ENCODE peak calls at places on chromosomes 2 and 18, in five cellular contexts. U, X, M, S and N are unnamed samples.

GRCh38 chr2:70941701-70942100 is 6.0 kb downstream of the ATP6V1B1 start:
- DNase-seq in U (no peak), X (no peak), M (no peak), S (no peak), N (no peak)

GRCh38 chr2:11377915-11378649 is 33.6 kb upstream of the ROCK2 start:
- DNase-seq in U (peak; percentile 36), X (no peak), M (no peak), S (peak; percentile 77), N (no peak)

GRCh38 chr2:190379249-190379964 is 28.7 kb upstream of the MFSD6 start:
- DNase-seq in U (no peak), S (peak; percentile 34), M (peak; percentile 28), X (no peak), N (no peak)

GRCh38 chr2:238100049-238100820 is at the start of gene ESPNL:
- DNase-seq in M (peak; percentile 23), U (peak; percentile 13), S (no peak), X (peak; percentile 54), N (no peak)

GRCh38 chr18:64365106-64365505 is 216.2 kb upstream of the LINC00305 start:
- DNase-seq in X (no peak), M (no peak), S (no peak), U (no peak), N (no peak)

GRCh38 chr2:182372661-182373060 is 54.2 kb downstream of the PDE1A start:
- DNase-seq in S (peak; percentile 84), X (no peak), U (no peak), M (no peak), N (peak; percentile 86)

GRCh38 chr2:204749319-204749718 is 204.0 kb downstream of the PARD3B start:
- DNase-seq in X (no peak), U (no peak), M (no peak), S (peak; percentile 80), N (no peak)

GRCh38 chr2:1010373-1011017 is 59.8 kb downstream of the SNTG2 start:
- DNase-seq in X (no peak), U (no peak), M (no peak), S (no peak), N (peak; percentile 42)

GRCh38 chr2:85504434-85505261 is 34.3 kb upstream of the MAT2A start:
- DNase-seq in U (peak; percentile 55), M (peak; percentile 26), X (no peak), S (peak; percentile 91), N (peak; percentile 97)

GRCh38 chr2:201343559-201343958 is 13.6 kb downstream of the FLACC1 start:
- DNase-seq in X (no peak), U (no peak), M (no peak), S (no peak), N (no peak)

GRCh38 chr2:144583741-144584453 is 64.0 kb upstream of the ZEB2 start:
- DNase-seq in S (peak; percentile 86), U (no peak), X (no peak), M (no peak), N (peak; percentile 1)

GRCh38 chr2:186675380-186675779 is 18.5 kb upstream of the FAM171B start:
- DNase-seq in X (no peak), U (no peak), S (no peak), M (no peak), N (no peak)

GRCh38 chr2:46815121-46815802 is 100.3 kb downstream of the MCFD2 start:
- DNase-seq in S (no peak), X (no peak), M (no peak), U (no peak), N (no peak)

GRCh38 chr2:96251721-96252292 is 14.0 kb downstream of the TMEM127 start:
- DNase-seq in X (no peak), S (peak; percentile 93), U (peak; percentile 46), M (peak; percentile 61), N (peak; percentile 87)

GRCh38 chr2:178513876-178514275 is 33.6 kb downstream of the PLEKHA3 start:
- DNase-seq in M (no peak), X (no peak), S (peak; percentile 3), U (no peak), N (no peak)

GRCh38 chr18:78882585-78882984 is 97.0 kb upstream of the SALL3 start:
- DNase-seq in S (no peak), X (no peak), M (no peak), U (no peak), N (no peak)

GRCh38 chr2:100223502-100223901 is 81.1 kb upstream of the AFF3 start:
- DNase-seq in M (no peak), S (no peak), U (no peak), X (no peak), N (no peak)
- H3K27me3 ChIP-seq in M (no peaks in the 10 kb centered on the region), S (peaks cover 2% of the 10 kb centered on the region), U (no peaks in the 10 kb centered on the region), X (no peaks in the 10 kb centered on the region), N (peaks cover 2% of the 10 kb centered on the region)

GRCh38 chr2:240251848-240252190 is 111.4 kb upstream of the OTOS start:
- DNase-seq in X (no peak), M (peak; percentile 24), S (no peak), U (no peak), N (no peak)
- H3K27me3 ChIP-seq in X (no peaks in the 10 kb centered on the region), M (no peaks in the 10 kb centered on the region), S (peaks cover 4% of the 10 kb centered on the region), U (no peaks in the 10 kb centered on the region), N (no peaks in the 10 kb centered on the region)

GRCh38 chr2:124983595-124983994 is 958.5 kb downstream of the CNTNAP5 start:
- DNase-seq in S (peak; percentile 74), M (no peak), X (no peak), U (no peak), N (peak; percentile 66)
- H3K27me3 ChIP-seq in S (no peaks in the 10 kb centered on the region), M (no peaks in the 10 kb centered on the region), X (no peaks in the 10 kb centered on the region), U (no peaks in the 10 kb centered on the region), N (no peaks in the 10 kb centered on the region)

GRCh38 chr2:17878222-17879136 is at the start of gene KCNS3:
- DNase-seq in M (peak; percentile 60), U (peak; percentile 51), X (peak; percentile 73), S (no peak), N (no peak)

GRCh38 chr2:17879913-17880274 is 1.4 kb downstream of the KCNS3 start:
- DNase-seq in U (no peak), X (no peak), S (no peak), M (no peak), N (no peak)

GRCh38 chr2:17876590-17876989 is 1.9 kb upstream of the KCNS3 start:
- DNase-seq in M (no peak), X (no peak), U (no peak), S (no peak), N (no peak)

GRCh38 chr2:17879137-17879912 is 858 bp downstream of the KCNS3 start:
- DNase-seq in U (peak; percentile 66), S (peak; percentile 62), X (peak; percentile 81), M (peak; percentile 75), N (peak; percentile 43)

GRCh38 chr2:17877811-17878221 is 651 bp upstream of the KCNS3 start:
- DNase-seq in M (no peak), S (no peak), X (no peak), U (peak; percentile 21), N (no peak)
- H3K27me3 ChIP-seq in M (peaks cover 44% of the 10 kb centered on the region), S (peaks cover 23% of the 10 kb centered on the region), X (peaks cover 19% of the 10 kb centered on the region), U (no peaks in the 10 kb centered on the region), N (peaks cover 16% of the 10 kb centered on the region)

GRCh38 chr2:119430023-119430498 is 1.6 kb upstream of the TMEM37 start:
- DNase-seq in X (no peak), M (no peak), S (no peak), U (no peak), N (no peak)
- H3K27me3 ChIP-seq in X (no peaks in the 10 kb centered on the region), M (peaks cover 24% of the 10 kb centered on the region), S (peaks cover 29% of the 10 kb centered on the region), U (no peaks in the 10 kb centered on the region), N (peaks cover 13% of the 10 kb centered on the region)

GRCh38 chr2:16183345-16183744 is 243.0 kb downstream of the MYCN start:
- DNase-seq in X (no peak), U (no peak), M (no peak), S (no peak), N (no peak)

GRCh38 chr2:16181062-16181740 is 240.9 kb downstream of the MYCN start:
- DNase-seq in S (no peak), X (no peak), M (peak; percentile 82), U (peak; percentile 16), N (no peak)

GRCh38 chr2:16180631-16181030 is 240.3 kb downstream of the MYCN start:
- DNase-seq in X (no peak), U (no peak), M (no peak), S (no peak), N (no peak)

GRCh38 chr2:16182841-16183240 is 242.5 kb downstream of the MYCN start:
- DNase-seq in M (no peak), U (no peak), S (no peak), X (no peak), N (no peak)

GRCh38 chr2:16181741-16182090 is 241.4 kb downstream of the MYCN start:
- DNase-seq in X (no peak), S (no peak), U (no peak), M (no peak), N (no peak)
- H3K27me3 ChIP-seq in X (peaks cover 6% of the 10 kb centered on the region), S (no peaks in the 10 kb centered on the region), U (no peaks in the 10 kb centered on the region), M (no peaks in the 10 kb centered on the region), N (no peaks in the 10 kb centered on the region)

GRCh38 chr2:159564081-159564480 is 52.3 kb downstream of the BAZ2B start:
- DNase-seq in X (no peak), U (no peak), M (no peak), S (no peak), N (no peak)
- H3K27me3 ChIP-seq in X (no peaks in the 10 kb centered on the region), U (no peaks in the 10 kb centered on the region), M (no peaks in the 10 kb centered on the region), S (no peaks in the 10 kb centered on the region), N (no peaks in the 10 kb centered on the region)